ENCODE peak calls at places on chromosomes 7 and 10, in four cellular contexts. N is T-cell, U is testis, B is dorsolateral prefrontal cortex. K is an unnamed sample.

GRCh38 chr7:147658392-147658791 is 932.2 kb upstream of the C7orf33 start:
- DNase-seq in B (no peak), N (no peak), U (no peak), K (no peak)

GRCh38 chr10:76939862-76940495 is 697.6 kb downstream of the KCNMA1 start:
- DNase-seq in N (no peak), B (peak), U (no peak), K (no peak)

GRCh38 chr10:119655566-119656001 is 4.4 kb downstream of the BAG3 start:
- DNase-seq in U (peak), N (peak), B (no peak), K (peak)

GRCh38 chr7:50782376-50783208 is at the start of gene GRB10:
- DNase-seq in N (no peak), B (peak), U (peak), K (peak)

GRCh38 chr7:151012921-151013347 is 11.4 kb downstream of the ATG9B start:
- DNase-seq in U (peak), N (no peak), B (no peak), K (no peak)

GRCh38 chr10:132387723-132388210 is 9.2 kb upstream of the PWWP2B start:
- DNase-seq in U (peak), N (peak), B (no peak), K (peak)

GRCh38 chr7:156123362-156123761 is 311.1 kb upstream of the SHH start:
- DNase-seq in N (no peak), B (no peak), U (no peak), K (no peak)

GRCh38 chr7:143284591-143285453 is at the start of gene TMEM139:
- DNase-seq in U (no peak), B (no peak), N (no peak), K (no peak)

GRCh38 chr7:99498546-99498944 is 1.5 kb downstream of the ZNF394 start:
- DNase-seq in U (no peak), N (no peak), B (no peak), K (no peak)

GRCh38 chr7:56218510-56218909 is 102.3 kb upstream of the NUPR2 start:
- DNase-seq in U (no peak), N (no peak), B (no peak), K (no peak)

GRCh38 chr7:93016085-93016471 is 101.7 kb downstream of the SAMD9 start:
- DNase-seq in N (no peak), B (no peak), U (no peak), K (no peak)

GRCh38 chr10:21172774-21173432 is 275.8 kb upstream of the NEBL start:
- DNase-seq in B (peak), N (no peak), U (peak), K (peak)

GRCh38 chr10:814536-815302 is 116.8 kb downstream of the LARP4B start:
- DNase-seq in U (no peak), N (no peak), B (no peak), K (no peak)

GRCh38 chr10:69259547-69260243 is 18.6 kb upstream of the HK1 start:
- DNase-seq in U (no peak), B (no peak), N (no peak), K (no peak)

GRCh38 chr10:66167816-66168215 is 758.0 kb upstream of the LRRTM3 start:
- DNase-seq in B (no peak), N (no peak), U (no peak), K (no peak)

K was measured in adrenal gland.